ENCODE peak calls at places on chromosomes 2 and 18, in eight cellular contexts. C is HL-60, J is stomach, E is colonic mucosa, N is tibial artery, G is breast epithelium, H is GM23248, V is prostate gland. L is an unnamed sample.
A peak's percentile ranks its signal among the peaks of the same experiment; 100 is the strongest.

GRCh38 chr2:20781656-20782265 is 41.1 kb downstream of the LDAH start:
- DNase-seq in J (no peak), G (no peak), C (peak; percentile 10), E (no peak), H (peak; percentile 32), V (no peak), N (no peak), L (no peak)

GRCh38 chr18:73793386-73793785 is 354.2 kb downstream of the FBXO15 start:
- DNase-seq in V (no peak), E (no peak), C (no peak), J (no peak), N (no peak), H (peak; percentile 5), G (no peak), L (peak; percentile 83)

GRCh38 chr18:75533954-75534353 is 106.5 kb upstream of the SMIM21 start:
- DNase-seq in C (no peak), E (no peak), G (no peak), J (no peak), V (no peak), H (peak; percentile 58), N (no peak), L (peak; percentile 6)

GRCh38 chr2:36362291-36362690 is 6.7 kb downstream of the CRIM1 start:
- DNase-seq in V (no peak), G (no peak), N (no peak), J (no peak), C (no peak), E (no peak), H (peak; percentile 91), L (peak; percentile 87)

GRCh38 chr18:46411862-46412690 is 244.9 kb downstream of the LOXHD1 start:
- DNase-seq in V (no peak), C (no peak), N (no peak), E (peak; percentile 29), G (no peak), J (no peak), H (no peak), L (peak; percentile 16)

GRCh38 chr2:209977386-209978239 is 24.8 kb upstream of the RPE start:
- DNase-seq in H (peak; percentile 58), G (no peak), E (no peak), V (no peak), C (no peak), N (no peak), J (no peak), L (peak; percentile 20)

GRCh38 chr2:168712053-168712452 is 90.4 kb upstream of the NOSTRIN start:
- DNase-seq in J (no peak), V (no peak), H (no peak), C (no peak), G (no peak), N (no peak), E (no peak), L (no peak)

GRCh38 chr2:183248866-183249567 is 124.8 kb downstream of the NUP35 start:
- DNase-seq in H (peak; percentile 54), E (no peak), V (no peak), C (no peak), G (no peak), N (no peak), J (no peak), L (peak; percentile 8)

GRCh38 chr2:237179161-237179560 is 93.5 kb downstream of the COPS8 start:
- DNase-seq in G (no peak), C (no peak), E (no peak), N (no peak), V (no peak), H (no peak), J (no peak), L (no peak)
- H3K27ac ChIP-seq in G (no peak overlapping the region), C (no peak overlapping the region), E (no peak overlapping the region), N (no peak overlapping the region), V (no peak overlapping the region), H (no peak overlapping the region), J (no peak overlapping the region), L (peak overlapping the region; percentile 89)

DNA sequence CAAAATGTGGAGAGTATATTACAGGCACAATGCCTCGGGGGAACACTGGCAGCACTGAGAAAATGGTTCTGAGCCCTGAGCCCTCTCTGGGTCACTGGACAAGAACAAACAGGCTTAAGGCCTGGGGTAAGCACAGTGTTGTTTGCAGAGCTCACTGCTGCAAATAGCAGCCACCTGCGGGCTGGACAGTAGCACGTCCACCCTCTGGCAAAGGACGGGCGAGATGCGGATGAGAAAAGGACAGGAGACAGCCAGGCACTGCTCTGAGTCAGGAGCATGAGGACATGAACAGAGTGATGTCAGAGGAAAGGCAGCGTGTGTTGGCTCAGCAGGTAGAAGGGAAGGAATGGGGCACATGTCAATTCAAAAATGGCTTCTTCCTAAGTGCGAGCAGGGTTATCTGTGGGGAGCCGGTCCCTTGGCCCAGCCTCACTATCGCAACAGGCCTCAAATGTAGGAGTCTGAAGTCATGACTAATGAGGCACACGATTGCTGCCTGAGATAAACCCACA is 25.9 kb upstream of the NEB start:
- DNase-seq in H (peak; percentile 7), E (no peak), N (no peak), V (no peak), C (no peak), J (no peak), G (no peak), L (peak; percentile 53)
- H3K27ac ChIP-seq in H (no peak overlapping the region), E (no peak overlapping the region), N (no peak overlapping the region), V (no peak overlapping the region), C (no peak overlapping the region), J (no peak overlapping the region), G (no peak overlapping the region), L (no peak overlapping the region)

GRCh38 chr2:158619496-158619895 is 162.7 kb downstream of the PKP4 start:
- DNase-seq in J (peak; percentile 31), C (no peak), V (peak; percentile 15), H (peak; percentile 56), E (no peak), N (no peak), G (no peak), L (peak; percentile 63)
- H3K27ac ChIP-seq in J (no peak overlapping the region), C (no peak overlapping the region), V (no peak overlapping the region), H (no peak overlapping the region), E (no peak overlapping the region), N (no peak overlapping the region), G (no peak overlapping the region), L (peak overlapping the region; percentile 2)

DNA sequence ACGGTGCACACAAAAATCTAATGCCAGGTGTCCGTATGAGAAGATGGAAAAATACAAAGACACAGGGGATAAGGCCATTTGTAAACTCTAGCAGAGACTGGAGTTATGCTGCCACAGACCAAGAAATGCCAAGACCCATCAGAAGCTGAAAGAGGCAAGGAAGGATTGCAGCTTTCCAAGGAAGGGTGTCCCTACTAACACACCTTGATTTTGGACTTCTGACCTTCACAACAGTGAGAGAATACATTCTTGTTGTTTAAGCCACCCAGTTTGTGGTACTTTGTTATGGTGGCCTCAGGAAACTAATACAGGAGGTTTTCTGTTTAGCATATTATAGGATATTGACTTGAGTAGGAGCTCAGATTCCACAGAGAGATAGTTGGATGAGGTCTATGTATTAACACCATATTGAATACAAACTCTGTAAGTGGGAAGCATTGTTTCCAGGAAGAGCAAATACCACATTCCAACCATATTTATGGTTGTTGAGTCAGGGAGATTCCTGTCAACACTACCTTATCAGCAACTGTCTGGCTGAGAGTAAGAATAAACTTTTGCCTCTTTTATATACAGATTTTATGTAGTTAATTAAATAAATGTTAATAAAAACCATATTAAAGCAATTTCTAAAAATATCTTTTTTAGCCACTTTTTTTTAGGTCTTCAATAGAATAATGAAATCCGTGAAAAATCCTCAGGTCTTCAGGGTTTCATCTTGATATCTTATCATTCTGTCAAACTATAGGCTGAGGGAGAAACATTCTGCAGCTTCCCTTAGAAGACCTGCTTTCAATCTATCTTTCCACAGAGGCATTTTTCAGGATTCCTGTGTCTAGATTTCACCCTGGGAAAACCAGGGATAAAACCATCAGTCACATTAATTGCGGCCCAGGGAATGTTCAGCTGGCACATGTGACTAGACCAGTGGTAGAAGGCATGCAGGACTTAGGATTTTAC is 35.4 kb upstream of the HNMT start:
- DNase-seq in V (no peak), E (no peak), H (peak; percentile 37), G (no peak), C (no peak), N (no peak), J (no peak), L (peak; percentile 90)
- H3K27ac ChIP-seq in V (no peak overlapping the region), E (no peak overlapping the region), H (no peak overlapping the region), G (no peak overlapping the region), C (no peak overlapping the region), N (no peak overlapping the region), J (no peak overlapping the region), L (peak overlapping the region; percentile 50)

GRCh38 chr18:23842305-23842704 is 153.1 kb downstream of the LAMA3 start:
- DNase-seq in V (no peak), H (no peak), E (no peak), C (no peak), J (no peak), N (no peak), G (no peak), L (no peak)
- H3K27ac ChIP-seq in V (no peak overlapping the region), H (no peak overlapping the region), E (no peak overlapping the region), C (no peak overlapping the region), J (no peak overlapping the region), N (no peak overlapping the region), G (no peak overlapping the region), L (no peak overlapping the region)